ENCODE peak calls at places on chromosomes 7 and 10, in eight cellular contexts. P, U, O, Y, G, R, S and L are unnamed samples.

GRCh38 chr7:84722086-84722485 is 464.8 kb downstream of the SEMA3D start:
- DNase-seq in S (no peak), P (no peak), U (no peak), G (no peak), R (no peak), O (no peak), Y (no peak), L (no peak)

GRCh38 chr7:32126843-32127242 is 56.6 kb upstream of the PDE1C start:
- DNase-seq in Y (no peak), R (no peak), U (no peak), O (no peak), S (no peak), G (no peak), P (no peak), L (no peak)

GRCh38 chr7:80089341-80089740 is 45.3 kb upstream of the GNAI1 start:
- DNase-seq in Y (no peak), G (no peak), O (no peak), P (no peak), R (no peak), S (no peak), U (no peak), L (no peak)

GRCh38 chr10:5775705-5776104 is 37.5 kb downstream of the GDI2 start:
- DNase-seq in S (no peak), O (no peak), R (peak; percentile 32), Y (peak; percentile 54), P (no peak), U (no peak), G (no peak), L (peak; percentile 20)

GRCh38 chr10:129825772-129826171 is 138.3 kb downstream of the EBF3 start:
- DNase-seq in S (no peak), P (no peak), Y (no peak), O (no peak), G (no peak), U (no peak), R (no peak), L (no peak)

GRCh38 chr7:138726288-138726687 is 25.1 kb upstream of the SVOPL start:
- DNase-seq in S (no peak), G (no peak), O (peak; percentile 39), U (no peak), P (no peak), R (no peak), Y (no peak), L (no peak)

GRCh38 chr7:151099486-151100211 is 13.4 kb downstream of the AGAP3 start:
- DNase-seq in O (no peak), R (no peak), G (no peak), P (peak; percentile 62), S (no peak), U (no peak), Y (no peak), L (no peak)

GRCh38 chr7:155660059-155660757 is 15.7 kb downstream of the RBM33 start:
- DNase-seq in O (no peak), G (no peak), P (no peak), U (no peak), S (no peak), R (no peak), Y (no peak), L (no peak)

GRCh38 chr7:52831321-52831720 is 204.1 kb upstream of the POM121L12 start:
- DNase-seq in O (no peak), U (no peak), S (no peak), Y (no peak), R (no peak), G (no peak), P (no peak), L (no peak)

GRCh38 chr10:77927343-77928256 is 1.0 kb upstream of the DLG5 start:
- DNase-seq in S (no peak), G (no peak), O (no peak), R (no peak), P (no peak), Y (no peak), U (no peak), L (no peak)

DNA sequence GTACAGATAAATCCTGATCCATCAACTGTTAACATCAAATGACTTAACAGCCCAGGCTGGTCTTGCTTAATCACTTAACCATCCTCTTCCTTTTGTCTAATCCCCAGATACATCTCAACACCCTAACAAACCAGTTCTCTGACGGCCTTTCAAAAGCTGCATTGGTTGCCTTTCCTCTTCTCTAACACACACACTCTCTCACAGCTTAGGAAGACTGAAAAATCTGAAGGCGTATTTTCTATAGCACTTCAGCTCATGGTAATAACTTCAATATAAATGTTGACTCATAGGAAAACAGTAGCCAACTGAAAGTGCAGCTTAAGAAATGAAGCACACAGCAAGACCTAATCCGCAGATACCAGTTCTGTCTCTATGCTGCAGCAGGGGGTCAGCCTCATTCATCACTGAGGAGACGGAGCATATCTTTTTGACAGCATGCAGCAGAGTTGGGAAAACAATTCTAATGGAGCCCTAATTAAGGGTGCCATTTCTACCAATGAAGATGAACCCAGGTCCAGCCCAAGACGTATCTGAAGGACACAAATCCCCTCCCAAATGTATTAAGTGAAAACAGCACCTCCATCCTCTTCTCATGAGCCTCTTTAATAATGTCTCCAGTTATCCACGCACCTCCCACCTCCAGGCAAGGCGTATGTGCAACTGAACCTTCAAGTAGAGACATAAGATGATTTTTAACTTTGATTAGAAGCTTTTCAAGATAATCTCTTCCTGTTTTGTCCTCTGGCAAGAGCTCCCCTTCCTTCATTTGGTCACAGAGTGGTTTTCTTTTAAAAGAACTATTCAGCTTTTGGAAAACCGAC is 211.7 kb upstream of the NFE2L3 start:
- DNase-seq in O (no peak), P (no peak), G (no peak), S (no peak), R (no peak), Y (no peak), U (no peak), L (no peak)
- H3K27ac ChIP-seq in O (no peak overlapping the region), P (no peak overlapping the region), G (no peak overlapping the region), S (peak overlapping the region; percentile 73), R (peak overlapping the region; percentile 57), Y (no peak overlapping the region), U (no peak overlapping the region), L (no peak overlapping the region)

GRCh38 chr7:221996-222715 is 29.8 kb downstream of the FAM20C start:
- DNase-seq in U (no peak), S (no peak), G (no peak), Y (no peak), O (no peak), P (no peak), R (no peak), L (no peak)
- H3K4me1 ChIP-seq in U (no peaks in the 10 kb centered on the region), S (no peaks in the 10 kb centered on the region), G (peaks cover 35% of the 10 kb centered on the region), Y (no peaks in the 10 kb centered on the region), O (peaks cover 2% of the 10 kb centered on the region), P (peaks cover 9% of the 10 kb centered on the region), R (peaks cover 57% of the 10 kb centered on the region), L (peaks cover 20% of the 10 kb centered on the region)

GRCh38 chr7:20440472-20441105 is 109.9 kb downstream of the ITGB8 start:
- DNase-seq in G (peak; percentile 4), U (no peak), S (peak; percentile 56), Y (no peak), P (no peak), O (no peak), R (peak; percentile 30), L (no peak)

GRCh38 chr7:20441346-20441745 is 110.6 kb downstream of the ITGB8 start:
- DNase-seq in S (no peak), R (no peak), Y (no peak), O (no peak), P (no peak), G (no peak), U (no peak), L (no peak)

GRCh38 chr7:20441886-20442505 is 111.3 kb downstream of the ITGB8 start:
- DNase-seq in Y (no peak), S (no peak), U (no peak), P (no peak), R (no peak), O (no peak), G (no peak), L (no peak)

GRCh38 chr7:20444041-20444440 is 113.3 kb downstream of the ITGB8 start:
- DNase-seq in S (no peak), R (no peak), O (no peak), Y (no peak), P (no peak), U (no peak), G (no peak), L (no peak)

DNA sequence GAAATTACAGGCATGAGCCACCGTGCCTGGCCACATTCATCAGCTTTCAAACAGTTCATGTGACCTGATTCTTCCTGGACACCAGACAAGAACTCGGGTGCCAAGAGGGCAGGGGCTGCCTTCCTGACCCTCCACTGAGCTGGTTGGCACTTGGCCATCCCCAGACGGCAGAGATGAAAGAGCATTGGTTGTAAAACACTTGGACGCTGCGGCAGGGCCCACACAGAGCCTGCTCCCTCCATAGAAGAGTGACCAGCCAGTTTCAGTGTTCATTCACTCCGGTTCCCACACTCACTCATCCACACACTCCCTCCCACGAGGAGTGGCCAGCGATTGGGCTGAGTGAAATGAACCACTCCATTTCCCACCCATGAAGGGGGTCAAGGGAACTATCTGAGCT is 112.3 kb downstream of the ITGB8 start:
- DNase-seq in U (no peak), Y (no peak), R (no peak), S (no peak), O (no peak), P (no peak), G (no peak), L (no peak)
- H3K27ac ChIP-seq in U (no peak overlapping the region), Y (no peak overlapping the region), R (no peak overlapping the region), S (no peak overlapping the region), O (no peak overlapping the region), P (no peak overlapping the region), G (no peak overlapping the region), L (no peak overlapping the region)

GRCh38 chr7:81155654-81156373 is 237.0 kb upstream of the SEMA3C start:
- DNase-seq in U (no peak), P (no peak), S (no peak), O (no peak), Y (no peak), R (no peak), G (peak; percentile 98), L (no peak)
- H3K4me1 ChIP-seq in U (no peaks in the 10 kb centered on the region), P (no peaks in the 10 kb centered on the region), S (no peaks in the 10 kb centered on the region), O (peaks cover 9% of the 10 kb centered on the region), Y (peaks cover 1% of the 10 kb centered on the region), R (peaks cover 6% of the 10 kb centered on the region), G (peaks cover 71% of the 10 kb centered on the region), L (peaks cover 8% of the 10 kb centered on the region)

GRCh38 chr10:24449334-24449740 is 240.4 kb downstream of the KIAA1217 start:
- DNase-seq in S (no peak), P (no peak), U (no peak), G (no peak), R (no peak), Y (no peak), O (no peak), L (no peak)
- H3K27ac ChIP-seq in S (peak overlapping the region; percentile 8), P (peak overlapping the region; percentile 75), U (peak overlapping the region; percentile 15), G (no peak overlapping the region), R (no peak overlapping the region), Y (peak overlapping the region; percentile 91), O (peak overlapping the region; percentile 71), L (peak overlapping the region; percentile 77)

GRCh38 chr10:76430330-76430729 is 998.9 kb downstream of the LRMDA start:
- DNase-seq in P (peak; percentile 79), Y (no peak), R (no peak), G (no peak), S (no peak), U (no peak), O (no peak), L (no peak)
- H3K4me1 ChIP-seq in P (peaks cover 49% of the 10 kb centered on the region), Y (peaks cover 6% of the 10 kb centered on the region), R (peaks cover 53% of the 10 kb centered on the region), G (peaks cover 12% of the 10 kb centered on the region), S (no peaks in the 10 kb centered on the region), U (peaks cover 33% of the 10 kb centered on the region), O (peaks cover 37% of the 10 kb centered on the region), L (peaks cover 66% of the 10 kb centered on the region)